ENCODE peak calls at places on chromosomes 11 and 22, in six cellular contexts. H, U, L, O, T and N are unnamed samples.

GRCh38 chr11:93652161-93652597 is 9.3 kb upstream of the CEP295 start:
- DNase-seq in H (no peak), U (peak), L (no peak), O (no peak), T (peak), N (peak)

GRCh38 chr22:39130892-39131855 is 21.3 kb downstream of the CBX7 start:
- DNase-seq in H (no peak), U (no peak), L (no peak), O (no peak), T (no peak), N (no peak)

GRCh38 chr11:20022363-20023081 is 137.8 kb downstream of the DBX1 start:
- DNase-seq in H (no peak), U (peak), L (no peak), O (no peak), T (peak), N (peak)

GRCh38 chr11:60864856-60865513 is 2.4 kb upstream of the ZP1 start:
- DNase-seq in H (no peak), U (no peak), L (peak), O (no peak), T (no peak), N (no peak)

GRCh38 chr11:130636672-130637463 is 188.4 kb downstream of the ADAMTS15 start:
- DNase-seq in H (peak), U (no peak), L (no peak), O (no peak), T (peak), N (no peak)

GRCh38 chr22:39994566-39995345 is at the start of gene FAM83F:
- DNase-seq in H (peak), U (no peak), L (no peak), O (no peak), T (peak), N (peak)

GRCh38 chr11:41799747-41800146 is 340.3 kb upstream of the LRRC4C start:
- DNase-seq in H (no peak), U (no peak), L (no peak), O (no peak), T (no peak), N (no peak)

GRCh38 chr22:49333206-49333605 is 494.5 kb downstream of the BRD1 start:
- DNase-seq in H (no peak), U (no peak), L (peak), O (no peak), T (no peak), N (no peak)

GRCh38 chr22:38308791-38309498 is 8.3 kb downstream of the CSNK1E start:
- DNase-seq in H (no peak), U (no peak), L (no peak), O (no peak), T (no peak), N (no peak)

GRCh38 chr11:47212938-47213337 is 1.8 kb upstream of the DDB2 start:
- DNase-seq in H (no peak), U (no peak), L (no peak), O (no peak), T (no peak), N (no peak)

GRCh38 chr22:29116397-29117123 is 43.7 kb downstream of the KREMEN1 start:
- DNase-seq in H (no peak), U (no peak), L (no peak), O (no peak), T (no peak), N (no peak)

GRCh38 chr11:86228269-86228966 is 16.1 kb upstream of the EED start:
- DNase-seq in H (no peak), U (no peak), L (no peak), O (no peak), T (peak), N (no peak)

GRCh38 chr22:16915711-16916110 is 90.5 kb upstream of the XKR3 start:
- DNase-seq in H (no peak), U (peak), L (no peak), O (no peak), T (peak), N (no peak)

GRCh38 chr11:68974421-68975194 is 6.2 kb downstream of the MRGPRD start:
- DNase-seq in H (peak), U (peak), L (peak), O (no peak), T (no peak), N (no peak)

GRCh38 chr11:61347916-61348461 is 13.7 kb downstream of the CYB561A3 start:
- DNase-seq in H (no peak), U (no peak), L (no peak), O (no peak), T (no peak), N (no peak)

GRCh38 chr11:117876341-117877119 is at the start of gene FXYD6:
- DNase-seq in H (no peak), U (no peak), L (peak), O (no peak), T (no peak), N (no peak)

GRCh38 chr11:123195182-123196059 is at the start of gene CLMP:
- DNase-seq in H (no peak), U (no peak), L (peak), O (no peak), T (peak), N (peak)

GRCh38 chr22:39635719-39636118 is 65.2 kb downstream of the CACNA1I start:
- DNase-seq in H (no peak), U (no peak), L (no peak), O (no peak), T (no peak), N (no peak)

GRCh38 chr11:62108017-62108750 is 15.6 kb upstream of the INCENP start:
- DNase-seq in H (peak), U (peak), L (no peak), O (no peak), T (peak), N (peak)

GRCh38 chr11:112961146-112961668 is at the start of gene NCAM1:
- DNase-seq in H (peak), U (peak), L (peak), O (no peak), T (peak), N (peak)

GRCh38 chr11:102653744-102654291 is 28.7 kb upstream of the MMP20 start:
- DNase-seq in H (no peak), U (no peak), L (no peak), O (no peak), T (peak), N (no peak)

GRCh38 chr22:35963237-35963810 is 65.3 kb downstream of the RBFOX2 start:
- DNase-seq in H (no peak), U (no peak), L (no peak), O (no peak), T (no peak), N (no peak)

GRCh38 chr11:6672006-6672405 is 11.1 kb downstream of the MRPL17 start:
- DNase-seq in H (no peak), U (no peak), L (no peak), O (no peak), T (no peak), N (no peak)

GRCh38 chr11:6670202-6670830 is 12.8 kb downstream of the MRPL17 start:
- DNase-seq in H (no peak), U (no peak), L (no peak), O (no peak), T (no peak), N (no peak)

GRCh38 chr11:6666302-6667183 is 10.9 kb upstream of the DCHS1 start:
- DNase-seq in H (no peak), U (no peak), L (no peak), O (no peak), T (no peak), N (no peak)

GRCh38 chr11:6663794-6664478 is 8.3 kb upstream of the DCHS1 start:
- DNase-seq in H (no peak), U (no peak), L (no peak), O (no peak), T (no peak), N (no peak)

GRCh38 chr11:6667733-6668374 is 12.2 kb upstream of the DCHS1 start:
- DNase-seq in H (peak), U (peak), L (no peak), O (no peak), T (peak), N (no peak)
- TF ChIP-seq CTCF in H (peak), U (peak), L (no peak), O (peak), T (peak), N (no peak)

DNA sequence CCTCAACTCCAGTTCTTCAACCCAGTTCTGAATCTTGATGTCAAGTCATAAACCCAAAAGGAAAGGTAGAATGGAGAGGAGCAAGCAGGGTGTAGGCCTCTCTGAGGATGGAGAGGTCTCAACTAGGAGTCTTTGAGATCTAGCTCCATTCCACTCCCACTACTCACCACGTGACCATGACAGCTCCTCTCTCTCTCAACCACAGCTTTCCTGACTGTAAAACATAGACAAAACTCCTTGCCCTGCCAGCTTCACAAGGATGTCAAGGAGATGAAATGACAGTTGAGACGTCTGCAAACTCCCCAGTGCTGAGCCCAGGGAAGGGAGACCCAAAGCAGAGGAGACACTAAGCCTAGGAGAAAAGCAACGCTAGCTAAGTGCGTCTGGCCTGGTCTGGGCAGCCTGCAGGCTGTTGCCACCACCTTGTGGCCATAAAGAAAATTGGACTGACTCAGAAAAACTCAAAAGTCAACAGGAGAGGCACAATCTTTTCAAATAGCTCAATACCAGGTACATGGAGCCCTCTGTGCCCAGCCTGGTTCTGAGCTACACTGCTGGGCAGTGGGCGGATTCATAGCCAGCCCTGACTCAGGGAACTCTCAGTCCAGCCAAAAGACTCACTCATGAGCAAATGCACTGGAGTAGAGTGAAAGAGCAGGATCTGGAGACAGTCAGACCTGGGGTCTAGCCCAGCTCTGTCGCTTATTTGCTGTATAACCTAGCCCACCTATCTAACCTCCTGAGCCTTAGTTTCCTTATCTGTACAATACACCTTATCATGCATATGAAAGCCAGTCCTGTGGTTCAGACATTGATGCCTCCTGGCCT is 3.4 kb downstream of the CLPB start:
- DNase-seq in H (no peak), U (peak), L (peak), O (no peak), T (peak), N (peak)
- TF ChIP-seq CTCF in H (peak), U (peak), L (no peak), O (peak), T (peak), N (peak)

GRCh38 chr11:95739108-95739507 is 50.5 kb downstream of the FAM76B start:
- DNase-seq in H (no peak), U (peak), L (no peak), O (no peak), T (no peak), N (no peak)
- TF ChIP-seq CTCF in H (peak), U (peak), L (no peak), O (no peak), T (peak), N (peak)

GRCh38 chr22:30178180-30179126 is 68.1 kb downstream of the LIF start:
- DNase-seq in H (peak), U (no peak), L (no peak), O (no peak), T (no peak), N (no peak)
- TF ChIP-seq CTCF in H (peak), U (no peak), L (no peak), O (no peak), T (no peak), N (no peak)

GRCh38 chr11:110478410-110478809 is 48.7 kb downstream of the FDX1 start:
- DNase-seq in H (no peak), U (no peak), L (no peak), O (no peak), T (no peak), N (no peak)
- TF ChIP-seq CTCF in H (peak), U (peak), L (no peak), O (no peak), T (no peak), N (no peak)

GRCh38 chr22:19412478-19412877 is 19.1 kb downstream of the HIRA start:
- DNase-seq in H (no peak), U (no peak), L (no peak), O (no peak), T (no peak), N (no peak)
- TF ChIP-seq CTCF in H (no peak), U (no peak), L (no peak), O (no peak), T (no peak), N (no peak)

GRCh38 chr11:134395002-134395401 is 17.0 kb downstream of the B3GAT1 start:
- DNase-seq in H (no peak), U (no peak), L (no peak), O (no peak), T (no peak), N (no peak)

GRCh38 chr11:134394311-134394710 is 17.7 kb downstream of the B3GAT1 start:
- DNase-seq in H (no peak), U (no peak), L (no peak), O (no peak), T (no peak), N (no peak)

GRCh38 chr11:134392953-134393615 is 19.0 kb downstream of the B3GAT1 start:
- DNase-seq in H (no peak), U (no peak), L (no peak), O (no peak), T (no peak), N (no peak)

GRCh38 chr11:134391656-134392055 is 20.4 kb downstream of the B3GAT1 start:
- DNase-seq in H (no peak), U (no peak), L (no peak), O (no peak), T (no peak), N (no peak)

GRCh38 chr11:134393638-134394037 is 18.4 kb downstream of the B3GAT1 start:
- DNase-seq in H (peak), U (no peak), L (no peak), O (no peak), T (no peak), N (no peak)
- TF ChIP-seq CTCF in H (peak), U (peak), L (no peak), O (no peak), T (no peak), N (no peak)

GRCh38 chr11:75576017-75576416 is 14.0 kb downstream of the SERPINH1 start:
- DNase-seq in H (no peak), U (no peak), L (no peak), O (no peak), T (no peak), N (no peak)

GRCh38 chr11:75577198-75577597 is 15.1 kb downstream of the SERPINH1 start:
- DNase-seq in H (no peak), U (peak), L (no peak), O (no peak), T (no peak), N (peak)

GRCh38 chr11:75576445-75577049 is 14.5 kb downstream of the SERPINH1 start:
- DNase-seq in H (no peak), U (peak), L (no peak), O (no peak), T (no peak), N (peak)

GRCh38 chr11:75572744-75573143 is 10.7 kb downstream of the SERPINH1 start:
- DNase-seq in H (no peak), U (no peak), L (no peak), O (no peak), T (no peak), N (no peak)

DNA sequence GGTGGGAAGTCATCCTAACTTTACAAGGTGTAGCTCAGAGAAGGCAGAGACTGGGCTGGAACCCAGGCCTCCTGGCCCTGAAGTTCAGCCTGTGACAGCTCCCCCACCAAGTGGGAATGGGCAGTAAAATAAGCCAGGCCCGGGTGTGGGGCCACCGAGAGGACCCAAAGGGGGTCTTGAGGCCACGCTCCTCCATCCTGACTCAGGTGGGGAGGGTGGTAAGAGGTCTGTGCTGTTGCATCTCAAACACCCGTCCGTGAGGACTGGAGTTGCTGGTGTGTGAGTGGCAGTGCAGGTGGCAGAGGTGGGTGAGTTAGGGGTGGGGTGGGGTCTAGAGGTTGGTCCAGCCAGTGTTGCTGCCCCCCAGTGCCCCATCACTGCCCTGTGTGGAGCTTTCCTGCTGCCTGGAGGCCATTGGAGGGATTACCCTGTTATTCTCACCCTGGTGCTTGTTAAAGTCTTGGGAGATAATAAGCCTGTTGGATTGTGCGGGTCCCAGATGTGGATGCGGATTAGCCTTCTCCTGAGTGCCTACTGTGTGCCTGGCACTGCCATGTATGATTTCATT is 12.7 kb downstream of the SERPINH1 start:
- DNase-seq in H (no peak), U (no peak), L (no peak), O (no peak), T (no peak), N (no peak)
- TF ChIP-seq CTCF in H (peak), U (no peak), L (no peak), O (peak), T (peak), N (no peak)

GRCh38 chr11:12540913-12541587 is 133.2 kb upstream of the TEAD1 start:
- DNase-seq in H (no peak), U (no peak), L (peak), O (peak), T (no peak), N (no peak)
- TF ChIP-seq CTCF in H (no peak), U (no peak), L (no peak), O (peak), T (no peak), N (no peak)

GRCh38 chr22:42939451-42939881 is 75.5 kb downstream of the PACSIN2 start:
- DNase-seq in H (no peak), U (no peak), L (no peak), O (no peak), T (no peak), N (no peak)
- TF ChIP-seq CTCF in H (no peak), U (no peak), L (no peak), O (no peak), T (no peak), N (no peak)